ENCODE peak calls at places on chromosomes 6 and 20, in ten cellular contexts. K, F, H, X, J, O, V, M, C and Y are unnamed samples. For H3K36me3, the result is how much of the 10 kb centered on the place peaks cover.

GRCh38 chr6:37011656-37012378 is 6.4 kb downstream of the FGD2 start:
- DNase-seq in H (no peak), J (no peak), V (no peak), F (no peak), K (no peak), M (no peak), X (no peak), O (no peak), C (no peak), Y (no peak)

GRCh38 chr20:2616634-2617033 is 35.8 kb upstream of the NOP56 start:
- DNase-seq in H (no peak), K (no peak), X (no peak), J (no peak), F (no peak), O (no peak), M (no peak), V (no peak), C (no peak), Y (no peak)

GRCh38 chr6:150891886-150892485 is 26.5 kb downstream of the MTHFD1L start:
- DNase-seq in F (no peak), X (peak), C (peak), J (peak), V (peak), O (peak), K (peak), H (peak), M (peak), Y (peak)

GRCh38 chr6:155275808-155276480 is 12.1 kb downstream of the CLDN20 start:
- DNase-seq in K (no peak), F (no peak), M (no peak), C (peak), H (no peak), J (no peak), O (no peak), V (no peak), X (no peak), Y (no peak)

GRCh38 chr6:28648035-28648877 is 122.6 kb downstream of the GPX5 start:
- DNase-seq in M (peak), V (peak), H (peak), C (peak), X (peak), F (no peak), O (peak), K (no peak), J (peak), Y (no peak)

GRCh38 chr20:57656252-57656820 is 36.1 kb upstream of the ZBP1 start:
- DNase-seq in C (peak), J (no peak), X (no peak), V (peak), M (no peak), H (no peak), K (no peak), O (no peak), F (peak), Y (peak)

GRCh38 chr6:82330171-82330804 is 33.3 kb upstream of the TPBG start:
- DNase-seq in H (no peak), O (no peak), F (no peak), M (no peak), X (no peak), C (no peak), K (no peak), J (no peak), V (no peak), Y (no peak)

GRCh38 chr6:81812416-81812815 is 59.9 kb upstream of the TENT5A start:
- DNase-seq in K (no peak), F (no peak), X (no peak), H (no peak), M (no peak), J (no peak), O (no peak), C (no peak), V (no peak), Y (no peak)

GRCh38 chr20:62778058-62778457 is 18.2 kb upstream of the MRGBP start:
- DNase-seq in M (no peak), H (no peak), O (no peak), V (no peak), K (no peak), C (no peak), J (no peak), X (no peak), F (no peak), Y (no peak)

GRCh38 chr6:73121421-73121993 is 103.8 kb downstream of the KHDC1L start:
- DNase-seq in K (no peak), H (no peak), F (no peak), O (no peak), C (no peak), M (no peak), X (no peak), V (no peak), J (peak), Y (no peak)

DNA sequence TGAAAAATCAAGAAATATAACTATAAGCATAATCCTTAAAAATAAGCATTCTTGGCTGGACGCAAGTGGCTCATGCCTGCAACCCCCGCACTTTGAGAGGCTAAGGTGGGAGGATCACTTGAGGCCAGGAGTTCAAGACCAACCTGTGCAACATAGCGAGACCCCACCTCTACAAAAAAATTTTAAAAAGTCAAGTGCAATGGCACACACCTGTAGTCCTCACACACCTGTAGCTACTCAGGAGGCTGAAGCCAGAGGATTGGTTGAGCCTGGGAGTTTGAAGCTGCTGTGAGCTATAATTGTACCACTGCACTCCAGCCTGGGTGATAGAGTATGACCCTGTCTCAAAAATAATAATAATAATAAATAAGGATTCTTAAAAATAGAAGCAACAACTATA is 109.0 kb downstream of the KHDC1L start:
- DNase-seq in K (no peak), V (no peak), O (no peak), F (no peak), M (no peak), H (no peak), C (no peak), X (no peak), J (no peak), Y (no peak)
- H3K36me3 ChIP-seq in K (under half), V (under half), O (under half), F (under half), M (under half), H (under half), C (under half), X (under half), J (under half), Y (under half)

DNA sequence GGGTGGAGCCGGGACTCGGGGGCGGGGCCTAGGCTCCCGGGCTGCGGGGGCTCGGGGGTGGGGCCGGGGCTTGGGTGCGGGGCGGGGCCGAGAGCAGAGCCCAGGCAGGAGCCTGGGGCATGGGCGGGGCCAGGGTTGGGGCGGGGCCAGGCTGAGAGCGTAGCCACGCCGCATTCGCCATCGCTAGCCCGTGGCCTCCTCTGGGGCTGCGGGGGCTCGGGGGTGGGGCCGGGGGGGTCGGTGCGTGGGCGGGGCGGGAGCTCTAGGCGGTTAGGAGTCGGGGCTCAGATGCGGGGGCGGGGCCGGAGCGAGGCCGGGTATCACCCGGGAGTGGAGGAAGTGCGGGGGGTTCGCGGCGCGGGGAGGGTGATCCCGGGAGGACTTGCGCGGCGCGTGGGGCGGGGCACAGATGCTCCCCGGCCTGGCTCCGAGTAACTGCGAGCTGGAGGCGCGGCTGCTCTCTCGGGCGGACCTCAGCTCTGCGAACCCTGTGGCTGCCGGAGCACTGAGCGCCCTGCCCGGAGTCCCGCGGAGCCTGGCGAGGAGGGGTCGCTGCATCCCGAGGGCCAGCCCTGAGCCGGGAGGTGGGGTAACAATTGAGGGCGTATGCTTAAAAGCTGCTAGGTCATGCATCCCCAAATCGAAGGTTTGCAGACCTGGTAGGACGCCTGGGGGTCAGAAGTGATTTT is 434 bp upstream of the ECI2 start:
- DNase-seq in O (peak), F (peak), X (no peak), C (peak), J (peak), M (peak), V (peak), K (peak), H (peak), Y (peak)
- TF ChIP-seq POLR2AphosphoS5 in O (peak), F (peak), X (peak), C (peak), J (peak), M (no peak), V (peak), K (peak), H (peak), Y (peak)

GRCh38 chr20:47314647-47315338 is 41.7 kb downstream of the ZMYND8 start:
- DNase-seq in M (no peak), H (no peak), O (no peak), K (no peak), X (no peak), C (no peak), V (no peak), F (no peak), J (no peak), Y (no peak)
- H3K4me3 ChIP-seq in M (no peak), H (no peak), O (no peak), K (no peak), X (no peak), C (no peak), V (peak), F (no peak), J (no peak), Y (no peak)

GRCh38 chr6:32980488-32981038 is 12.2 kb downstream of the BRD2 start:
- DNase-seq in X (no peak), O (peak), K (no peak), M (no peak), J (no peak), C (no peak), H (no peak), V (no peak), F (no peak), Y (no peak)
- H3K36me3 ChIP-seq in X (half or more), O (half or more), K (under half), M (under half), J (half or more), C (half or more), H (half or more), V (half or more), F (half or more), Y (half or more)